ENCODE peak calls at places on chromosomes 4 and X, in five cellular contexts. Q, Y, K, O and M are unnamed samples.

GRCh38 chrX:75155454-75155829 is 641 bp downstream of the ABCB7 start:
- DNase-seq in Q (no peak), O (no peak), Y (no peak), K (peak; percentile 4), M (no peak)

GRCh38 chr4:36244257-36245084 is at the start of gene ARAP2:
- DNase-seq in O (peak; percentile 51), K (no peak), Y (peak; percentile 80), Q (peak; percentile 48), M (no peak)

GRCh38 chr4:110183643-110184042 is 14.8 kb downstream of the ELOVL6 start:
- DNase-seq in Q (no peak), K (no peak), Y (peak; percentile 57), O (no peak), M (no peak)

GRCh38 chrX:19512961-19513360 is 2.3 kb downstream of the MAP3K15 start:
- DNase-seq in O (no peak), K (no peak), Y (no peak), Q (no peak), M (no peak)

GRCh38 chr4:71906096-71906495 is 122.2 kb upstream of the GC start:
- DNase-seq in O (no peak), Q (no peak), Y (no peak), K (no peak), M (no peak)

GRCh38 chrX:65696613-65697012 is 29.2 kb downstream of the MSN start:
- DNase-seq in Y (no peak), O (no peak), Q (no peak), K (no peak), M (peak; percentile 4)

GRCh38 chrX:153736071-153736820 is 11.6 kb downstream of the ABCD1 start:
- DNase-seq in K (no peak), Q (no peak), Y (no peak), O (no peak), M (no peak)

GRCh38 chr4:21801661-21802355 is 146.8 kb downstream of the KCNIP4 start:
- DNase-seq in Y (no peak), K (peak; percentile 56), Q (no peak), O (no peak), M (no peak)

GRCh38 chrX:55342533-55343501 is 78.1 kb upstream of the PAGE3 start:
- DNase-seq in Y (peak; percentile 6), Q (no peak), K (peak; percentile 3), O (peak; percentile 35), M (no peak)

GRCh38 chrX:66919280-66919832 is 280.5 kb upstream of the EDA2R start:
- DNase-seq in O (no peak), Y (no peak), Q (no peak), K (no peak), M (peak; percentile 0)

GRCh38 chr4:93710847-93711430 is 117.6 kb upstream of the ATOH1 start:
- DNase-seq in O (no peak), Q (no peak), Y (no peak), K (no peak), M (no peak)

GRCh38 chr4:158670975-158671664 is 567 bp downstream of the C4orf46 start:
- DNase-seq in K (peak; percentile 81), Q (peak; percentile 20), O (peak; percentile 36), Y (peak; percentile 92), M (peak; percentile 78)

GRCh38 chrX:101078716-101079115 is at the start of gene TMEM35A:
- DNase-seq in Q (no peak), O (peak; percentile 19), K (peak; percentile 15), Y (peak; percentile 53), M (peak; percentile 4)

GRCh38 chr4:79364048-79364447 is 38.2 kb upstream of the NAA11 start:
- DNase-seq in K (no peak), Q (no peak), Y (no peak), O (no peak), M (no peak)

GRCh38 chr4:184430163-184430562 is 44.2 kb downstream of the IRF2 start:
- DNase-seq in O (no peak), Y (no peak), Q (no peak), K (no peak), M (no peak)

GRCh38 chr4:103403619-103404018 is 205.5 kb upstream of the CENPE start:
- DNase-seq in Y (no peak), K (no peak), O (no peak), Q (no peak), M (no peak)

GRCh38 chr4:175238827-175239517 is 320.8 kb downstream of the ADAM29 start:
- DNase-seq in Q (no peak), O (no peak), Y (no peak), K (no peak), M (no peak)

GRCh38 chr4:20318899-20319291 is 67.2 kb downstream of the SLIT2 start:
- DNase-seq in Q (no peak), O (no peak), Y (no peak), K (no peak), M (no peak)

GRCh38 chr4:145554691-145555090 is 64.5 kb upstream of the MMAA start:
- DNase-seq in K (no peak), Q (no peak), Y (no peak), O (no peak), M (no peak)

GRCh38 chr4:153988446-153988845 is 199.6 kb upstream of the SFRP2 start:
- DNase-seq in O (no peak), Y (no peak), Q (no peak), K (peak; percentile 89), M (peak; percentile 20)

GRCh38 chr4:141580523-141580922 is 55.9 kb upstream of the IL15 start:
- DNase-seq in Q (no peak), Y (peak; percentile 8), K (no peak), O (no peak), M (peak; percentile 3)

GRCh38 chr4:107153228-107153627 is 117.1 kb upstream of the DKK2 start:
- DNase-seq in O (peak; percentile 68), Y (peak; percentile 67), K (peak; percentile 3), Q (no peak), M (peak; percentile 21)

GRCh38 chrX:115462406-115462805 is 98.6 kb upstream of the PLS3 start:
- DNase-seq in Y (no peak), Q (no peak), K (no peak), O (no peak), M (no peak)

GRCh38 chr4:176646311-176646710 is 146.4 kb downstream of the VEGFC start:
- DNase-seq in Y (no peak), Q (no peak), K (no peak), O (no peak), M (no peak)

GRCh38 chr4:176638992-176639391 is 153.7 kb downstream of the VEGFC start:
- DNase-seq in K (no peak), Q (no peak), Y (no peak), O (no peak), M (no peak)

GRCh38 chr4:176641237-176641636 is 151.5 kb downstream of the VEGFC start:
- DNase-seq in O (no peak), Y (no peak), K (no peak), Q (no peak), M (peak; percentile 61)

DNA sequence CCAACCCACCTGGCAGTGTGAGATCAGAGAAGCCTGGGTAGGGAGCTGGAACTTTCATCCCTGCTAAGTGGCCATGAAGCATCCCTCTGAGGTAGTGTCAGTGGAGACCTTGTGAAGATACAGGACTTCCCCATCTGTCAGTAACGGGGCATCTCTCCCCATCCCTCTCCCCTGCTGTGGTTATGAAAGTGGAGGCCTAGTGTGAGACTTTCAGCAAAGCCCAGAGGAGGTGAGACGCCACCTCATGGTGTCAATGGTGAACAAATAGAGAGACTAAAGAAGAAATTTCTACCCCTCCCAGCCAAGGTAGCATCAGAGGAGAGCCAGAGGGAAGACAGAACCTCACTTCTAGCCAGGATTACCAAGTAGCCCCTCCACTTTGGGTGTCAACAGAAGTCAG is 150.2 kb downstream of the VEGFC start:
- DNase-seq in Q (no peak), K (no peak), O (peak; percentile 16), Y (no peak), M (no peak)
- TF ChIP-seq CTCF in Q (no peak), K (no peak), O (no peak), Y (no peak), M (peak; percentile 35)

GRCh38 chr4:16617416-16617815 is 281.0 kb downstream of the LDB2 start:
- DNase-seq in Y (no peak), K (peak; percentile 75), Q (no peak), O (no peak), M (peak; percentile 3)
- TF ChIP-seq CTCF in Y (no peak), K (peak; percentile 30), Q (no peak), O (no peak), M (no peak)

GRCh38 chr4:13193662-13194061 is 290.5 kb downstream of the RAB28 start:
- DNase-seq in Y (no peak), Q (no peak), K (no peak), O (no peak), M (no peak)
- TF ChIP-seq CTCF in Y (no peak), Q (no peak), K (no peak), O (no peak), M (no peak)

GRCh38 chr4:2433609-2434350 is 15.0 kb downstream of the CFAP99 start:
- DNase-seq in O (no peak), Q (no peak), K (no peak), Y (no peak), M (no peak)

GRCh38 chr4:2437475-2438215 is 18.9 kb downstream of the CFAP99 start:
- DNase-seq in Q (no peak), K (no peak), Y (no peak), O (no peak), M (no peak)

GRCh38 chr4:2434420-2434819 is 15.7 kb downstream of the CFAP99 start:
- DNase-seq in K (no peak), Q (no peak), O (no peak), Y (no peak), M (no peak)

GRCh38 chr4:2436761-2437474 is 18.2 kb downstream of the CFAP99 start:
- DNase-seq in O (no peak), Q (no peak), Y (no peak), K (no peak), M (no peak)

DNA sequence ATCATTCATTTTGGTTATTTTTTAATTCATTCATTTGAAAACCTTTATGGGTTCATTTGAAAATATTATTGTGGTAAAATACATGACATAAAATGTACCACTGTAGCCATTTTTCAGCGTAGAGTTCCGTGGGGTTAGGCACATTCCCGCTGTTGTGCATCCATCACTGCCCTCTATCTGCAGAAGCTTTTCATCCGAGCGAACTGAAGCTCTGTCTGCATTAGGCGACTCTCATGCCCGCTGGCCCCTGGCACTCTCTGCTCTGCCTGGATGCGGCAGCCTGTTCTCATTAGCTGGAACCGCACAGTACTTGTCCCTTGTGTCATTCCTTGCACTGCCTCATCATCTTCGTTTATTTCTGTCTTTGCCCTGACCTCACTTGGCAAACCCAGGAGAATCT is 17.5 kb downstream of the CFAP99 start:
- DNase-seq in K (peak; percentile 54), O (no peak), Y (no peak), Q (no peak), M (peak; percentile 43)
- TF ChIP-seq CTCF in K (peak; percentile 57), O (no peak), Y (no peak), Q (no peak), M (peak; percentile 60)

DNA sequence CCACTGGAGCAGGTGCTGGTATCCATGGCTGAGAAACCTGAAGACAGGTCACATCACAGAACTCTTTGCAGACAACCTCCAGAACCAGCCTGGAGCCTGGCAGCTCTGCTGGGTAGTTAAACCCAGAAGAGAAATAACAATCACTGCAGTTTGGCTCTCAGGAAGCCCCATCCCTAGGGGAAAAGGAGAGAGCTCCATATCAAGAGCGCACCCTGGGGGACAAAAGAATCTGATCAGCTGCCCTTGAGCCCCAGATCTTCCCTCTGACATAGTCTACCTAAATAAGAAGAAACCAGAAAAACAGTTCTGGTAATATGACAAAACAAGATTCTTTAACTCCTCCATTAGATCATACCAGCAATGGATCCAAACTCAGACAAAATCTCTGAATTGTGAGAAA is 823.2 kb upstream of the FRG1 start:
- DNase-seq in Y (peak; percentile 14), O (peak; percentile 26), Q (no peak), K (no peak), M (peak; percentile 2)
- TF ChIP-seq CTCF in Y (peak; percentile 22), O (no peak), Q (no peak), K (no peak), M (peak; percentile 70)

GRCh38 chr4:155529197-155529596 is 137.5 kb upstream of the GUCY1A1 start:
- DNase-seq in O (peak; percentile 29), Q (no peak), Y (peak; percentile 41), K (peak; percentile 48), M (peak; percentile 5)
- TF ChIP-seq CTCF in O (peak; percentile 20), Q (peak; percentile 9), Y (peak; percentile 58), K (peak; percentile 45), M (peak; percentile 56)